ENCODE peak calls at places on chromosomes 7 and 10, in five cellular contexts. Z is CD4-positive, alpha-beta T cell; F is AG10803; S is mesothelial cell of epicardium; Q is osteocyte. P is an unnamed sample.
A peak's percentile ranks its signal among the peaks of the same experiment; 100 is the strongest.

GRCh38 chr7:102063736-102064135 is 222.9 kb upstream of the SH2B2 start:
- DNase-seq in F (peak; percentile 36), S (peak; percentile 48), Q (no peak), Z (no peak), P (no peak)

GRCh38 chr7:43850348-43851116 is 18.8 kb downstream of the MRPS24 start:
- DNase-seq in Q (no peak), Z (no peak), S (no peak), F (peak; percentile 13), P (no peak)

GRCh38 chr10:97053285-97053684 is 132.5 kb downstream of the SLIT1 start:
- DNase-seq in S (no peak), Q (no peak), Z (no peak), F (no peak), P (no peak)

GRCh38 chr7:123948122-123948521 is 23.1 kb downstream of the SPAM1 start:
- DNase-seq in S (no peak), Z (no peak), F (no peak), Q (no peak), P (no peak)

GRCh38 chr10:77554996-77555397 is 82.6 kb downstream of the KCNMA1 start:
- DNase-seq in Q (no peak), F (no peak), S (no peak), Z (no peak), P (no peak)

GRCh38 chr7:74542558-74543117 is 88.9 kb downstream of the GTF2IRD1 start:
- DNase-seq in F (no peak), Q (no peak), Z (no peak), S (peak; percentile 43), P (no peak)

GRCh38 chr7:100210803-100211202 is 8.9 kb upstream of the PVRIG start:
- DNase-seq in S (no peak), Z (no peak), Q (no peak), F (no peak), P (no peak)

GRCh38 chr7:6227294-6227846 is 45.1 kb downstream of the CYTH3 start:
- DNase-seq in F (peak; percentile 70), Q (no peak), S (no peak), Z (no peak), P (no peak)

GRCh38 chr7:7565746-7566650 is 686 bp upstream of the MIOS start:
- DNase-seq in Q (no peak), S (peak; percentile 46), F (no peak), Z (no peak), P (no peak)

GRCh38 chr7:41193738-41194287 is 509.1 kb downstream of the INHBA start:
- DNase-seq in Z (no peak), Q (no peak), F (no peak), S (no peak), P (no peak)

GRCh38 chr7:40194743-40195142 is 59.9 kb downstream of the SUGCT start:
- DNase-seq in F (peak; percentile 80), Q (no peak), Z (no peak), S (no peak), P (no peak)

GRCh38 chr10:69439813-69440506 is 11.3 kb upstream of the TSPAN15 start:
- DNase-seq in F (peak; percentile 78), Q (no peak), Z (no peak), S (no peak), P (no peak)

GRCh38 chr7:15332962-15333361 is 228.9 kb downstream of the AGMO start:
- DNase-seq in F (no peak), S (no peak), Z (no peak), Q (no peak), P (no peak)

GRCh38 chr7:130887182-130888016 is 153.4 kb upstream of the KLF14 start:
- DNase-seq in F (peak; percentile 88), Q (no peak), Z (no peak), S (no peak), P (no peak)

GRCh38 chr10:59709472-59710125 is at the start of gene SLC16A9:
- DNase-seq in F (peak; percentile 4), Q (peak; percentile 89), S (peak; percentile 73), Z (peak; percentile 1), P (peak; percentile 48)

GRCh38 chr7:158876984-158877383 is 20.6 kb downstream of the DYNC2I1 start:
- DNase-seq in F (no peak), S (no peak), Q (no peak), Z (no peak), P (no peak)

GRCh38 chr10:128572696-128573095 is 446.5 kb upstream of the MKI67 start:
- DNase-seq in S (no peak), Z (no peak), Q (peak; percentile 81), F (no peak), P (no peak)

DNA sequence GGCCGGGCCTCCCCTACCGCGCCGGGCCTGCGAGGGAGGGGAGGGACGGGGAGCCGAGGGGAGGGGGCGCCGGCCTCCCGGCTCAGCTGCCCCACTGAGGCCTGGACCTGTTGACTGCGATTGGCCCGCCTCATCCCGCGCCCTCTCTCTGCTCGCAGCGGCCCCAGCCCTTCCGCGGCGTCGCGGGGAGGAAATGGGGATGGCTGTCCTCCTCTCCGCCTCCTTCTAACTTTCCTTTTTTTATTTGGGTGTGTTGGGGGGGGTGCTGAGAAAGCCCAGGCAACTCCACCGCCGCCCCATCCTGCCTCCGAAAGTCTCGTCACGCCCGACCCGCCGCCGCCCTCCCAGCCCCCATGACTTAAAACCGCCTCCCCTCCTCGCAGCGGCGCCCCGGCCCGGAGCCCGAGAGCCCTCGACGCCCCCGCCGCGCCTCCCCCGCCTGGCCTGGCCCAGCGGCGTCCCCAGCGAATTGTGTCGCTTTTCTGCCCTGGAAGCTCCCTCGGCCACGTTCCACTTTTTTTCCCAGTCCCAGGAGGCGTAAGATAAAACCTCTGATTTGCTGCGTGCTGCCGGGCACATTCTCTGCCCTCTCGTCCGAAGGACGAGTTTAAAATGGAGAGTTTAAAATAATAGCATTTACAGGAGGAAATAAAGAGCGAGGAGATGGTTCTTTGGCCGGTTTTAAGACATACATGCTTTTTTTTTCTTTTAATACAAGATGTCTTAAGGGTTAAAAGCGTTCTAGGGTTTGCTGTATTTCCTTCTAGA is 886 bp upstream of the SKIDA1 start:
- DNase-seq in F (peak; percentile 88), Z (peak; percentile 64), Q (peak; percentile 95), S (peak; percentile 81), P (no peak)
- TF ChIP-seq CTCF in F (no peak), Z (no peak), Q (no peak), S (no peak), P (no peak)

GRCh38 chr10:35600193-35600592 is 4.9 kb upstream of the GJD4 start:
- DNase-seq in F (no peak), Q (no peak), S (no peak), Z (no peak), P (no peak)
- TF ChIP-seq CTCF in F (peak; percentile 33), Q (peak; percentile 14), S (no peak), Z (no peak), P (peak; percentile 6)

DNA sequence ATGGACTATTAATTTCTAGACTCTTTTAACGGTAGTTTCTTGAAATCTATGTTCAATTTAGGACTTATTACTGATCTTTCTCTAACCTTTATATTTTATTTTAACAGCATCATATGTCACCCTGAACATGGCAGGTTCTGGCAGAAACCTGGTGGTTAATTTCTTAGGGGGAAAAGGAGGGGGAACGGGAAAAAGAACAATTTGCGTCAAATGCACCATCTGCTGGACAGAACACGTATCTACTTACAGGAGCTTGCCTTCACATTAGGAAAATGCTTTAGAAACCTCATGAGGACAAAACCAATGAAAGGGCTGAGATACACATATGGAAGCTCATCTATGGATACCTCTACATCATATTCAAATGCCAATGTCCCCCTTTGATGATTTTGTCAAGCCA is 171.3 kb downstream of the GRM3 start:
- DNase-seq in S (no peak), Z (no peak), F (peak; percentile 3), Q (no peak), P (no peak)
- TF ChIP-seq CTCF in S (peak; percentile 44), Z (no peak), F (peak; percentile 38), Q (peak; percentile 53), P (peak; percentile 58)

DNA sequence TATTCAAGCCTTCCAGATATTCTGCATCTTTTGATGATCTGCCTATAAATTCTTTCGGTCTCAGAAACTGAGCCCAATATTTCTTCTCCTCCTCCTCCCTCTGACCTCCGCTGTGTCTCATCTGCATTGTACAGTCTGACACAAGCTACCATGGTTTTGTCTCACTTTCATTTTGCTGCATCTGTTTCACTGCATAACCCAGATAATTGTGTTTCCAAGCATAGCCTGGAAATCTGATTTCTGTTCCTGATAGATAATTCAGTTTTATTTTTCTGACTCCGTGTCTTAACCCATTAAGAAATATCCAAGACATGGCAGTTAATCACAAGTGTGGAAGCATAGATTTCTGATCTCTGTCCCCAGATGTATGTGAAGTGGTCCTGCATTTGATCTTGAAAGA is 374.2 kb upstream of the SEMA3A start:
- DNase-seq in S (no peak), F (peak; percentile 26), Z (no peak), Q (no peak), P (no peak)
- TF ChIP-seq CTCF in S (no peak), F (no peak), Z (no peak), Q (no peak), P (no peak)

DNA sequence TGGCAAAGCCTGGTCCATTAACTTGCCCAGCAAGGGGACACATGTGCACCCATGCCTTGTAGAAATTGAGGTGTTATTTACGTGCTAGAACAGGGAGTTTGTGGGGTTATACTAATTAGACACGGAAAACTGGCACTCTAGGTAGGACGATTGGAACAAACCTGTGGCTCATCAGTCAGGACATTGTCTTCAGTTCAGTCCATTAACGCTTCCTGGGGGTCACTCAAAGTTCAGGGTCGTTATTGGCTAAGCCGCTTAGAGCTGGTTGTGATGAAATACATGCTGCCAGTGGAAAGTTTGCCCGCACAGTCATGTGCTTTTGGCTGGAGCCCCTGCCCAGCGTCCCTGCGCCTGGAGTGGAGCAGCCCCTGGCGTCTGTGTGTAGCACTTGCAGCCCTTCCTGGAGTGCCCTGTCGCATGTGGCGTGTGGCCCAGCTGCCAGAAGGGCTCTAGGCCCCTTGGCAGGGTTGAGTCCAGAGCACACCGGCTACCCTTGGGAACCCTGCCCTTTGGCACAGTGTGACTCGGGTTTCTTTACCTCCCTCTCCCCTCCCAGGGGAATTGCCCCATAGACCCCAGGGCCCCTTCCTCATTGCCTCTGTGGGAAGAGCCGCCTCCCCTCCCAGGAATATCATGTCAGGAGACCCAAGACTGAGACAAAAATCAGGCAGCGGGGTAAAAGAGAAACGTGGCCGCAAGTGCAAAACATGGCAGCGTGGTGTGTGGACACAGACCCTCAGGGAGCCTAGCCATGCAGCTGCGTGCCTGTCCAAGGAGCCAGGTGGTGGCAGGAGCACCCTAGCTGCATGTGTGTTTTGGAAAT is 9.8 kb downstream of the ZNF775 start:
- DNase-seq in S (no peak), Z (no peak), F (peak; percentile 78), Q (no peak), P (no peak)
- TF ChIP-seq CTCF in S (no peak), Z (no peak), F (peak; percentile 63), Q (peak; percentile 12), P (peak; percentile 86)

GRCh38 chr10:111207525-111207924 is 130.7 kb downstream of the ADRA2A start:
- DNase-seq in Z (no peak), S (no peak), F (no peak), Q (no peak), P (no peak)
- TF ChIP-seq CTCF in Z (no peak), S (no peak), F (no peak), Q (no peak), P (peak; percentile 13)

GRCh38 chr7:29297194-29297890 is 102.8 kb downstream of the CHN2 start:
- DNase-seq in Z (no peak), F (no peak), S (no peak), Q (no peak), P (no peak)
- TF ChIP-seq CTCF in Z (no peak), F (no peak), S (peak; percentile 20), Q (peak; percentile 20), P (peak; percentile 11)

GRCh38 chr7:2567663-2568238 is 9.0 kb downstream of the IQCE start:
- DNase-seq in Q (no peak), S (no peak), F (peak; percentile 48), Z (no peak), P (no peak)
- TF ChIP-seq CTCF in Q (peak; percentile 66), S (no peak), F (peak; percentile 75), Z (no peak), P (peak; percentile 45)

GRCh38 chr7:129783097-129783919 is 169.5 kb downstream of the UBE2H start:
- DNase-seq in Q (no peak), Z (no peak), F (no peak), S (no peak), P (no peak)
- TF ChIP-seq CTCF in Q (no peak), Z (no peak), F (no peak), S (no peak), P (no peak)

P was measured in D721Med.